ENCODE peak calls at places on chromosomes 1 and 21, in four cellular contexts. One of them, this sample, is unnamed.

GRCh38 chr1:52119291-52119690 is 22.6 kb upstream of the ZFYVE9 start:
- DNase-seq in neural progenitor cell: no peak
- DNase-seq in dorsolateral prefrontal cortex: no peak
- DNase-seq in brain microvascular endothelial cell: no peak
- DNase-seq in this sample: no peak

GRCh38 chr21:16211339-16212303 is 481.8 kb downstream of the USP25 start:
- DNase-seq in brain microvascular endothelial cell: peak; percentile 22
- DNase-seq in neural progenitor cell: no peak
- DNase-seq in dorsolateral prefrontal cortex: no peak
- DNase-seq in this sample: peak; percentile 31

GRCh38 chr1:202831906-202832305 is 21.2 kb downstream of the PCAT6 start:
- DNase-seq in neural progenitor cell: no peak
- DNase-seq in brain microvascular endothelial cell: no peak
- DNase-seq in dorsolateral prefrontal cortex: no peak
- DNase-seq in this sample: no peak

GRCh38 chr1:221347706-221348105 is 394.2 kb downstream of the DUSP10 start:
- DNase-seq in dorsolateral prefrontal cortex: no peak
- DNase-seq in neural progenitor cell: no peak
- DNase-seq in brain microvascular endothelial cell: no peak
- DNase-seq in this sample: no peak

GRCh38 chr1:221138516-221138915 is 259.3 kb downstream of the HLX start:
- DNase-seq in dorsolateral prefrontal cortex: no peak
- DNase-seq in brain microvascular endothelial cell: no peak
- DNase-seq in neural progenitor cell: no peak
- DNase-seq in this sample: no peak

GRCh38 chr1:60394436-60394835 is 320.9 kb upstream of the C1orf87 start:
- DNase-seq in dorsolateral prefrontal cortex: no peak
- DNase-seq in neural progenitor cell: no peak
- DNase-seq in brain microvascular endothelial cell: no peak
- DNase-seq in this sample: no peak

GRCh38 chr1:203584040-203584439 is 42.6 kb upstream of the ATP2B4 start:
- DNase-seq in neural progenitor cell: no peak
- DNase-seq in brain microvascular endothelial cell: no peak
- DNase-seq in dorsolateral prefrontal cortex: no peak
- DNase-seq in this sample: peak; percentile 67

GRCh38 chr21:22278366-22278765 is 1280.2 kb downstream of the NCAM2 start:
- DNase-seq in dorsolateral prefrontal cortex: no peak
- DNase-seq in neural progenitor cell: no peak
- DNase-seq in brain microvascular endothelial cell: no peak
- DNase-seq in this sample: no peak

GRCh38 chr1:183544598-183545297 is 45.5 kb downstream of the NCF2 start:
- DNase-seq in dorsolateral prefrontal cortex: no peak
- DNase-seq in neural progenitor cell: peak; percentile 4
- DNase-seq in brain microvascular endothelial cell: no peak
- DNase-seq in this sample: no peak

GRCh38 chr21:16258834-16259611 is 529.2 kb downstream of the USP25 start:
- DNase-seq in neural progenitor cell: no peak
- DNase-seq in dorsolateral prefrontal cortex: no peak
- DNase-seq in brain microvascular endothelial cell: no peak
- DNase-seq in this sample: no peak

GRCh38 chr1:207362962-207363858 is 41.7 kb downstream of the CD55 start:
- DNase-seq in neural progenitor cell: no peak
- DNase-seq in dorsolateral prefrontal cortex: no peak
- DNase-seq in brain microvascular endothelial cell: peak; percentile 73
- DNase-seq in this sample: peak; percentile 55

GRCh38 chr1:44423706-44424546 is 18.9 kb downstream of the RNF220 start:
- DNase-seq in dorsolateral prefrontal cortex: no peak
- DNase-seq in brain microvascular endothelial cell: no peak
- DNase-seq in neural progenitor cell: no peak
- DNase-seq in this sample: peak; percentile 51

GRCh38 chr21:35398366-35398982 is 349.4 kb upstream of the RUNX1 start:
- DNase-seq in brain microvascular endothelial cell: no peak
- DNase-seq in dorsolateral prefrontal cortex: no peak
- DNase-seq in neural progenitor cell: no peak
- DNase-seq in this sample: peak; percentile 17

GRCh38 chr21:31556662-31557061 is 102.8 kb upstream of the SOD1 start:
- DNase-seq in neural progenitor cell: peak; percentile 43
- DNase-seq in dorsolateral prefrontal cortex: no peak
- DNase-seq in brain microvascular endothelial cell: no peak
- DNase-seq in this sample: no peak

GRCh38 chr1:3819626-3820245 is 23.4 kb upstream of the LRRC47 start:
- DNase-seq in neural progenitor cell: no peak
- DNase-seq in dorsolateral prefrontal cortex: no peak
- DNase-seq in brain microvascular endothelial cell: no peak
- DNase-seq in this sample: peak; percentile 55

GRCh38 chr1:47755368-47755990 is 241.7 kb downstream of the TRABD2B start:
- DNase-seq in neural progenitor cell: peak; percentile 60
- DNase-seq in brain microvascular endothelial cell: no peak
- DNase-seq in dorsolateral prefrontal cortex: no peak
- DNase-seq in this sample: no peak

GRCh38 chr21:15300131-15300530 is 235.3 kb upstream of the NRIP1 start:
- DNase-seq in dorsolateral prefrontal cortex: no peak
- DNase-seq in neural progenitor cell: no peak
- DNase-seq in brain microvascular endothelial cell: no peak
- DNase-seq in this sample: no peak

GRCh38 chr1:6953874-6954502 is 168.7 kb downstream of the CAMTA1 start:
- DNase-seq in neural progenitor cell: no peak
- DNase-seq in dorsolateral prefrontal cortex: no peak
- DNase-seq in brain microvascular endothelial cell: no peak
- DNase-seq in this sample: no peak

GRCh38 chr1:196030455-196030854 is 577.8 kb downstream of the KCNT2 start:
- DNase-seq in dorsolateral prefrontal cortex: no peak
- DNase-seq in neural progenitor cell: no peak
- DNase-seq in brain microvascular endothelial cell: no peak
- DNase-seq in this sample: no peak

GRCh38 chr1:55321947-55322346 is 106.8 kb upstream of the USP24 start:
- DNase-seq in neural progenitor cell: no peak
- DNase-seq in dorsolateral prefrontal cortex: no peak
- DNase-seq in brain microvascular endothelial cell: peak; percentile 16
- DNase-seq in this sample: peak; percentile 32

GRCh38 chr1:188363943-188364342 is 1535.2 kb downstream of the PLA2G4A start:
- DNase-seq in brain microvascular endothelial cell: no peak
- DNase-seq in dorsolateral prefrontal cortex: no peak
- DNase-seq in neural progenitor cell: no peak
- DNase-seq in this sample: no peak

GRCh38 chr1:69777933-69778332 is 210.2 kb downstream of the LRRC7 start:
- DNase-seq in brain microvascular endothelial cell: no peak
- DNase-seq in dorsolateral prefrontal cortex: no peak
- DNase-seq in neural progenitor cell: no peak
- DNase-seq in this sample: no peak

GRCh38 chr1:109876617-109877319 is 33.9 kb upstream of the CSF1 start:
- DNase-seq in neural progenitor cell: peak; percentile 31
- DNase-seq in brain microvascular endothelial cell: peak; percentile 24
- DNase-seq in dorsolateral prefrontal cortex: no peak
- DNase-seq in this sample: peak; percentile 41

GRCh38 chr1:154446292-154446691 is 41.1 kb downstream of the IL6R start:
- DNase-seq in neural progenitor cell: no peak
- DNase-seq in dorsolateral prefrontal cortex: no peak
- DNase-seq in brain microvascular endothelial cell: peak; percentile 86
- DNase-seq in this sample: peak; percentile 85

GRCh38 chr1:107181253-107181977 is 40.6 kb downstream of the NTNG1 start:
- DNase-seq in neural progenitor cell: no peak
- DNase-seq in dorsolateral prefrontal cortex: no peak
- DNase-seq in brain microvascular endothelial cell: no peak
- DNase-seq in this sample: no peak

GRCh38 chr1:206469411-206469932 is 804 bp upstream of the IKBKE start:
- DNase-seq in neural progenitor cell: no peak
- DNase-seq in dorsolateral prefrontal cortex: no peak
- DNase-seq in brain microvascular endothelial cell: no peak
- DNase-seq in this sample: no peak

GRCh38 chr1:8524637-8525157 is 206.8 kb downstream of the SLC45A1 start:
- DNase-seq in neural progenitor cell: no peak
- DNase-seq in brain microvascular endothelial cell: no peak
- DNase-seq in dorsolateral prefrontal cortex: no peak
- DNase-seq in this sample: no peak

GRCh38 chr1:41662656-41663437 is 178.4 kb upstream of the EDN2 start:
- DNase-seq in brain microvascular endothelial cell: peak; percentile 46
- DNase-seq in neural progenitor cell: peak; percentile 72
- DNase-seq in dorsolateral prefrontal cortex: no peak
- DNase-seq in this sample: peak; percentile 86
- H3K4me3 ChIP-seq in brain microvascular endothelial cell: peak overlapping the region; percentile 51
- H3K4me3 ChIP-seq in neural progenitor cell: peak overlapping the region; percentile 92
- H3K4me3 ChIP-seq in dorsolateral prefrontal cortex: peak overlapping the region; percentile 62
- H3K4me3 ChIP-seq in this sample: peak overlapping the region; percentile 47

DNA sequence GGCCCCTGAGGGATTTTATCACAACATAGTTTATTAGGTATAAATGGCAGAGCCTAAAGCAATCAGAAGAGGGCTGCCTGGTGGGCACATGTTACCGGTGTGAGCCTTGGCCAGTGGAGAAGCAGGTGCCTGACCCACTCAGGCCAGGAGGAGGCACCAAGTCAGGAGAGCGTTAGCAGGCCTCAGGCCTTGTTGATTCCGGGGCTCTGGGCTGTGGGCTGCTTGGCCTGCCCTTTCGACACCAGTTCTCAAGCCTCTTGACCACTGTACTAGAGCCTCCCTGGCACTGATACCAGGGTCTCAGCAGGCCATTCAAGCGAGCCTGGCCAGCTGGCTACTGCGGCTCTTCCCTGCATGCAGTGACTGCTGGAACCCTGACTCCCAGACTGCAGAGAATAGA is 20.8 kb downstream of the CLDN14 start:
- DNase-seq in neural progenitor cell: no peak
- DNase-seq in brain microvascular endothelial cell: no peak
- DNase-seq in dorsolateral prefrontal cortex: no peak
- DNase-seq in this sample: no peak
- TF ChIP-seq CTCF in neural progenitor cell: no peak
- TF ChIP-seq CTCF in brain microvascular endothelial cell: no peak
- TF ChIP-seq CTCF in dorsolateral prefrontal cortex: no peak
- TF ChIP-seq CTCF in this sample: no peak

DNA sequence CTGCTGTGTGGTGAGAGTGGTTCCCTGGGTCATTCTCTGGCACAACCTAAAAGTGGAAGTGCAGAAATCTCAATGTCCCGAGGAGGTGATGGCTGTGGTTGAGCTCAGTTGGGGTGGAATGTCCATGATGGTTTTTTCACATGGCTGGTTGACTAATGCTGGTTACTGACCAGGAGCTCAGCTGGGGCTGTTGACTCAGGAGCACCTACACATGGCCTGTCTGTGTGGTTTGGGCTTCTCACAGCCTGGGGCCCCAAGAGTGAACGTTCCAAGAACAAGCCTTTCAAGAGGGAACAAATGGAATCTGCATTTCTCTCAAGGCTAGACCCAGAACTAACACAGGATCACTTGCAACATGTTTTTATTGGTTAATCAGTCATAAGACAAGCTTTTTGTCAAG is 6.5 kb upstream of the KANK4 start:
- DNase-seq in neural progenitor cell: no peak
- DNase-seq in brain microvascular endothelial cell: peak; percentile 40
- DNase-seq in dorsolateral prefrontal cortex: no peak
- DNase-seq in this sample: peak; percentile 26
- H3K4me3 ChIP-seq in neural progenitor cell: no peak overlapping the region
- H3K4me3 ChIP-seq in brain microvascular endothelial cell: no peak overlapping the region
- H3K4me3 ChIP-seq in dorsolateral prefrontal cortex: no peak overlapping the region
- H3K4me3 ChIP-seq in this sample: no peak overlapping the region

DNA sequence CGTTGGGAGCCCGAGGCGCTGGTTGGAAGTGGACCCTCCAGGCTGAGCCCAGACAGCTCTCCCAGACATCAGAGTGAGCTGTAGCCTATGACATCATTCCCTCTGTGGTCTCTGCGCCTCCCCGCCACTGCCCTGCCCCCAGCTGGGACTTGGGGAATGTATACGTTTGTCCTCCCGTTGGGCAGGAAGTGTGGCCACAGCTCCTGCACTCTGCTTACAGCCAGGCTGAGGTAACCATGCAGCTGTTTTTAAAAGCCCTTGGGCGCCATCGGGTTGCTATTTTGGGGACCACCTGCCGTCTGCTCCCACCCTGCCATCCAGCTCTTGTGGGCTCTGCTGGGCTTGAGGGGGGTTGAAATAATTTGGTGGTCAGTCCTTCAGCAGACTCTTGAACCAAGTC is 7.8 kb downstream of the VASH2 start:
- DNase-seq in brain microvascular endothelial cell: peak; percentile 88
- DNase-seq in neural progenitor cell: no peak
- DNase-seq in dorsolateral prefrontal cortex: no peak
- DNase-seq in this sample: no peak
- TF ChIP-seq CTCF in brain microvascular endothelial cell: no peak
- TF ChIP-seq CTCF in neural progenitor cell: no peak
- TF ChIP-seq CTCF in dorsolateral prefrontal cortex: no peak
- TF ChIP-seq CTCF in this sample: no peak

GRCh38 chr1:42070996-42071395 is 82.2 kb upstream of the GUCA2B start:
- DNase-seq in brain microvascular endothelial cell: no peak
- DNase-seq in neural progenitor cell: no peak
- DNase-seq in dorsolateral prefrontal cortex: no peak
- DNase-seq in this sample: no peak
- H3K4me3 ChIP-seq in brain microvascular endothelial cell: no peak overlapping the region
- H3K4me3 ChIP-seq in neural progenitor cell: no peak overlapping the region
- H3K4me3 ChIP-seq in dorsolateral prefrontal cortex: no peak overlapping the region
- H3K4me3 ChIP-seq in this sample: no peak overlapping the region

GRCh38 chr1:39917825-39918224 is 16.1 kb upstream of the MYCL start:
- DNase-seq in dorsolateral prefrontal cortex: no peak
- DNase-seq in brain microvascular endothelial cell: no peak
- DNase-seq in neural progenitor cell: peak; percentile 41
- DNase-seq in this sample: no peak
- TF ChIP-seq CTCF in dorsolateral prefrontal cortex: no peak
- TF ChIP-seq CTCF in brain microvascular endothelial cell: peak; percentile 35
- TF ChIP-seq CTCF in neural progenitor cell: peak; percentile 41
- TF ChIP-seq CTCF in this sample: peak; percentile 7

GRCh38 chr1:143720087-143721023 is 251.4 kb downstream of the FAM72C start:
- DNase-seq in dorsolateral prefrontal cortex: no peak
- DNase-seq in brain microvascular endothelial cell: no peak
- DNase-seq in neural progenitor cell: no peak
- DNase-seq in this sample: no peak
- H3K4me3 ChIP-seq in dorsolateral prefrontal cortex: no peak overlapping the region
- H3K4me3 ChIP-seq in brain microvascular endothelial cell: no peak overlapping the region
- H3K4me3 ChIP-seq in neural progenitor cell: no peak overlapping the region
- H3K4me3 ChIP-seq in this sample: no peak overlapping the region

This sample was measured in foreskin fibroblast.